ENCODE peak calls at places on chromosomes 16 and 17, in four cellular contexts. One of them, this sample, is unnamed.

GRCh38 chr16:59887856-59888255 is 1153.7 kb upstream of the GOT2 start:
- DNase-seq in HepG2: no peak
- DNase-seq in H1: no peak
- DNase-seq in GM12878: no peak
- DNase-seq in this sample: no peak

GRCh38 chr16:10558305-10558704 is 22.1 kb downstream of the EMP2 start:
- DNase-seq in GM12878: no peak
- DNase-seq in H1: no peak
- DNase-seq in HepG2: no peak
- DNase-seq in this sample: no peak

GRCh38 chr16:74865922-74866598 is 91.4 kb upstream of the FA2H start:
- DNase-seq in GM12878: no peak
- DNase-seq in HepG2: peak; percentile 58
- DNase-seq in H1: peak; percentile 47
- DNase-seq in this sample: no peak

GRCh38 chr17:27506348-27507218 is 50.3 kb downstream of the KSR1 start:
- DNase-seq in HepG2: no peak
- DNase-seq in H1: peak; percentile 72
- DNase-seq in GM12878: peak; percentile 70
- DNase-seq in this sample: no peak

GRCh38 chr16:19735074-19735867 is 17.2 kb downstream of the IQCK start:
- DNase-seq in HepG2: no peak
- DNase-seq in H1: no peak
- DNase-seq in GM12878: no peak
- DNase-seq in this sample: no peak

GRCh38 chr17:72590382-72590781 is 469.6 kb downstream of the SOX9 start:
- DNase-seq in H1: no peak
- DNase-seq in GM12878: no peak
- DNase-seq in HepG2: peak; percentile 19
- DNase-seq in this sample: no peak

GRCh38 chr16:89175280-89176146 is 4.0 kb downstream of the CDH15 start:
- DNase-seq in GM12878: no peak
- DNase-seq in HepG2: no peak
- DNase-seq in H1: no peak
- DNase-seq in this sample: no peak

GRCh38 chr16:28009586-28010373 is 53.7 kb downstream of the GSG1L start:
- DNase-seq in H1: no peak
- DNase-seq in HepG2: no peak
- DNase-seq in GM12878: no peak
- DNase-seq in this sample: no peak

GRCh38 chr17:76820039-76820438 is 48.2 kb upstream of the MGAT5B start:
- DNase-seq in H1: no peak
- DNase-seq in HepG2: no peak
- DNase-seq in GM12878: peak; percentile 13
- DNase-seq in this sample: peak; percentile 42

GRCh38 chr17:67696347-67696746 is 21.4 kb upstream of the NOL11 start:
- DNase-seq in H1: no peak
- DNase-seq in HepG2: no peak
- DNase-seq in GM12878: no peak
- DNase-seq in this sample: no peak

GRCh38 chr16:8173111-8173644 is 417.1 kb downstream of the TMEM114 start:
- DNase-seq in GM12878: peak; percentile 2
- DNase-seq in H1: peak; percentile 72
- DNase-seq in HepG2: peak; percentile 98
- DNase-seq in this sample: peak; percentile 67

GRCh38 chr17:66619196-66619595 is 215.7 kb upstream of the CACNG5 start:
- DNase-seq in HepG2: no peak
- DNase-seq in GM12878: no peak
- DNase-seq in H1: no peak
- DNase-seq in this sample: no peak

GRCh38 chr16:6335072-6335471 is 997.6 kb upstream of the RBFOX1 start:
- DNase-seq in H1: no peak
- DNase-seq in GM12878: no peak
- DNase-seq in HepG2: no peak
- DNase-seq in this sample: peak; percentile 34

GRCh38 chr17:62712011-62712615 is 84.6 kb downstream of the MRC2 start:
- DNase-seq in H1: no peak
- DNase-seq in HepG2: no peak
- DNase-seq in GM12878: no peak
- DNase-seq in this sample: no peak

GRCh38 chr17:28901866-28902818 is 737 bp downstream of the DHRS13 start:
- DNase-seq in HepG2: no peak
- DNase-seq in H1: no peak
- DNase-seq in GM12878: no peak
- DNase-seq in this sample: peak; percentile 83

GRCh38 chr17:75315541-75316243 is 26.5 kb upstream of the SLC25A19 start:
- DNase-seq in H1: no peak
- DNase-seq in HepG2: no peak
- DNase-seq in GM12878: no peak
- DNase-seq in this sample: no peak

GRCh38 chr16:85520853-85521736 is 92.0 kb upstream of the GSE1 start:
- DNase-seq in H1: no peak
- DNase-seq in HepG2: peak; percentile 71
- DNase-seq in GM12878: no peak
- DNase-seq in this sample: no peak

GRCh38 chr17:4059656-4060055 is 83.2 kb downstream of the ZZEF1 start:
- DNase-seq in GM12878: no peak
- DNase-seq in HepG2: no peak
- DNase-seq in H1: no peak
- DNase-seq in this sample: no peak

GRCh38 chr17:74150428-74151025 is 53.0 kb upstream of the RPL38 start:
- DNase-seq in H1: no peak
- DNase-seq in GM12878: no peak
- DNase-seq in HepG2: no peak
- DNase-seq in this sample: no peak

GRCh38 chr17:5297245-5297644 is 15.2 kb downstream of the RABEP1 start:
- DNase-seq in H1: no peak
- DNase-seq in GM12878: no peak
- DNase-seq in HepG2: no peak
- DNase-seq in this sample: no peak

GRCh38 chr16:12171206-12171605 is 194.7 kb downstream of the SNX29 start:
- DNase-seq in HepG2: no peak
- DNase-seq in H1: no peak
- DNase-seq in GM12878: no peak
- DNase-seq in this sample: no peak

GRCh38 chr17:50872710-50873424 is 6.7 kb upstream of the TOB1 start:
- DNase-seq in GM12878: no peak
- DNase-seq in H1: no peak
- DNase-seq in HepG2: no peak
- DNase-seq in this sample: no peak

GRCh38 chr17:76139801-76140660 is 1.0 kb downstream of the FOXJ1 start:
- DNase-seq in GM12878: no peak
- DNase-seq in HepG2: no peak
- DNase-seq in H1: no peak
- DNase-seq in this sample: peak; percentile 74

GRCh38 chr16:13316008-13316407 is 414.6 kb downstream of the SHISA9 start:
- DNase-seq in GM12878: no peak
- DNase-seq in HepG2: no peak
- DNase-seq in H1: no peak
- DNase-seq in this sample: no peak

GRCh38 chr17:67602974-67603373 is 114.8 kb upstream of the NOL11 start:
- DNase-seq in H1: peak; percentile 21
- DNase-seq in GM12878: no peak
- DNase-seq in HepG2: peak; percentile 71
- DNase-seq in this sample: peak; percentile 42

DNA sequence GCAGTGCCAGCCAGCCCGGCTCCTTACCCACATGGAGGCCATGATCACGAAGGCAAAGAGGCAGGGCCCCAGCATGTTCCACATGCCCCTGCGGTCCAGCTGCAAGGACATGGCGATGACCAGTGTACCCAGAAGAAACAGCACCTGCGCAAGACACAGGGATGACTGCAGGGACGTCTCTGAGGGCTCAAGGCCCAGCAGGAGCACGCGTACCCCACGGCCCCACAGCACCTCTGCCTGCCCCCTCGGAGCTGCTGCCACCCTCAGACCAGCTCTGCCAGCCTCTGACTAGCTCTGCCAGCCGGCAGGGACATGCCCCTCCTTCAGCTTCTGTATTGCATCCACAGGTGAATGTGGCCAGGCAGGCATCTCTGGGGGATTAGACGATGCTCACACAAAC is 2.2 kb upstream of the MRPL28 start:
- DNase-seq in H1: no peak
- DNase-seq in HepG2: no peak
- DNase-seq in GM12878: no peak
- DNase-seq in this sample: no peak
- TF ChIP-seq TCF12 in H1: no peak
- TF ChIP-seq TCF12 in HepG2: no peak
- TF ChIP-seq TCF12 in GM12878: no peak
- TF ChIP-seq TCF12 in this sample: no peak

GRCh38 chr17:61458000-61458399 is 5.8 kb downstream of the TBX4 start:
- DNase-seq in GM12878: no peak
- DNase-seq in HepG2: no peak
- DNase-seq in H1: no peak
- DNase-seq in this sample: no peak

GRCh38 chr17:61459968-61460718 is 7.9 kb downstream of the TBX4 start:
- DNase-seq in GM12878: no peak
- DNase-seq in H1: no peak
- DNase-seq in HepG2: no peak
- DNase-seq in this sample: no peak

GRCh38 chr17:61459434-61459809 is 7.2 kb downstream of the TBX4 start:
- DNase-seq in GM12878: no peak
- DNase-seq in H1: no peak
- DNase-seq in HepG2: no peak
- DNase-seq in this sample: no peak

GRCh38 chr17:61457226-61457983 is 5.2 kb downstream of the TBX4 start:
- DNase-seq in GM12878: no peak
- DNase-seq in H1: no peak
- DNase-seq in HepG2: no peak
- DNase-seq in this sample: no peak

DNA sequence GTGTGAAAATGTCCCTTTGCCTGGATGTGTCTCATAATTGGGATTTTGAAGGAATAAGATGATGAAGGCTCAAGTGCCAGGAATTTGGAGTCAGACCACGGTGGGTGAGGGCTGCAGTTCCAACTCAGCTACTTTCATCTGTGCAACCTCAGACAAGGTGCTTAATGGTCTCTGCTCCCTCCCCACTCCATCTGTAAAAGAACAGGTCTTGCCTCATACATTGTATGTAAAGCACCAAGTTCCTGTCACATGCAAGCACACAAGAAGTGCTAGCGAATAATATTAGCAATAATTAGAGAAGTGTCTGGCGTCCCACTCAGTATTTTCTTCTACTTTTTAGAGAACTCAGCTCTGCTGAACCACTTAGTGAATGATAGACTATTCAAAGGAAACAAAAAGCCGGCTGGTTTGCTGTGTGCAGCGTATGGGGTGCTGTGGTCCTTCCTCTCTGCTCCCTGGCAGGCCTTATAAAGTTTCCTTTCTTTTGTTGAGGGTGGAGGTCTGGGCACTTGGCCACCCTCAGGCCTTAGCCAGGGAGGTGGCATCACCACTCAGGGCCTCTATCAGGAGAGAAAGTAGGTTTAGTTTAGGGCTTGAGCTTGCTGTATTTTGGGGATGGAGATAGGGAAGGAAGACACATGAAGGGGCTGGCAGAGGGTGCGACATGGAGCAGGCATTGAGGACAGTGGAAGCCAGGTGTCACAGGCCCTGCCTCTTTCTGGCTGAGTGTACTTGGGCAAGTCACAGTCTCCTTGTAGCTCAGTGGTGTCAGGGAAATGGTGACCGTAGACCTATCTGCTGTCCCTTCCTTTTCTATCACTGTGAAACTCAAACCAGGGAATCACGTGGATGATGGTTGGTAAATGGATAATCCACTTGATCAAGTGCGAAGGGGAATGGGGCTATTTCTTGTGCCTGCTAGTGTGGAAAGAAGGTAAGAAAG is 6.5 kb downstream of the TBX4 start:
- DNase-seq in HepG2: no peak
- DNase-seq in GM12878: no peak
- DNase-seq in H1: no peak
- DNase-seq in this sample: no peak
- H3K27me3 ChIP-seq in HepG2: no peaks in the 10 kb centered on the region
- H3K27me3 ChIP-seq in GM12878: peaks cover 33% of the 10 kb centered on the region
- H3K27me3 ChIP-seq in H1: peaks cover 99% of the 10 kb centered on the region
- H3K27me3 ChIP-seq in this sample: no peaks in the 10 kb centered on the region

DNA sequence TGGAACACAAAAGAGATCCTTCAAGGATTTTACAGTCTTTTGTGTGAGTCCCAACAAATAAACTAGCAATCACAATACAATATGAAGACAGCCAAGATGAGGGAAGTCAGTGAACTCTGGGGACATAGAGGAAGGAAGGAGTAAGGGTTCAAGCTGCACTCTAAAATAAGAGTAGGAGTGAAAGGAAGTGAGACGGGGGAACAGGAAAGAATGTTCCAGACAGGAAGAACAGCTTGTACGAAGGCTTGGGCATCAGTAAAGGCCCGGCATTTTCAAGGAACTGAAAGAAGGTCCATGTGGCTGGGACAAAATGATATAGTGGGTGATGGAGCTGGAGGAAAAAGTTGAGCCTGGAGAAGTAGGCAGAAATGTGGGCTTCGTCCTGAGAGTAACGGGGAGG is 4.5 kb downstream of the CCL17 start:
- DNase-seq in H1: no peak
- DNase-seq in GM12878: no peak
- DNase-seq in HepG2: no peak
- DNase-seq in this sample: no peak
- TF ChIP-seq TCF12 in H1: no peak
- TF ChIP-seq TCF12 in GM12878: no peak
- TF ChIP-seq TCF12 in HepG2: no peak
- TF ChIP-seq TCF12 in this sample: no peak

GRCh38 chr16:51154271-51155171 is 3.5 kb upstream of the SALL1 start:
- DNase-seq in GM12878: no peak
- DNase-seq in HepG2: no peak
- DNase-seq in H1: no peak
- DNase-seq in this sample: peak; percentile 33

GRCh38 chr16:51151951-51152663 is 1.0 kb upstream of the SALL1 start:
- DNase-seq in H1: peak; percentile 77
- DNase-seq in HepG2: peak; percentile 79
- DNase-seq in GM12878: no peak
- DNase-seq in this sample: peak; percentile 74

GRCh38 chr16:51155199-51155607 is 4.1 kb upstream of the SALL1 start:
- DNase-seq in H1: no peak
- DNase-seq in HepG2: no peak
- DNase-seq in GM12878: no peak
- DNase-seq in this sample: peak; percentile 24

GRCh38 chr16:51152691-51153261 is 1.7 kb upstream of the SALL1 start:
- DNase-seq in GM12878: no peak
- DNase-seq in H1: no peak
- DNase-seq in HepG2: no peak
- DNase-seq in this sample: peak; percentile 42

DNA sequence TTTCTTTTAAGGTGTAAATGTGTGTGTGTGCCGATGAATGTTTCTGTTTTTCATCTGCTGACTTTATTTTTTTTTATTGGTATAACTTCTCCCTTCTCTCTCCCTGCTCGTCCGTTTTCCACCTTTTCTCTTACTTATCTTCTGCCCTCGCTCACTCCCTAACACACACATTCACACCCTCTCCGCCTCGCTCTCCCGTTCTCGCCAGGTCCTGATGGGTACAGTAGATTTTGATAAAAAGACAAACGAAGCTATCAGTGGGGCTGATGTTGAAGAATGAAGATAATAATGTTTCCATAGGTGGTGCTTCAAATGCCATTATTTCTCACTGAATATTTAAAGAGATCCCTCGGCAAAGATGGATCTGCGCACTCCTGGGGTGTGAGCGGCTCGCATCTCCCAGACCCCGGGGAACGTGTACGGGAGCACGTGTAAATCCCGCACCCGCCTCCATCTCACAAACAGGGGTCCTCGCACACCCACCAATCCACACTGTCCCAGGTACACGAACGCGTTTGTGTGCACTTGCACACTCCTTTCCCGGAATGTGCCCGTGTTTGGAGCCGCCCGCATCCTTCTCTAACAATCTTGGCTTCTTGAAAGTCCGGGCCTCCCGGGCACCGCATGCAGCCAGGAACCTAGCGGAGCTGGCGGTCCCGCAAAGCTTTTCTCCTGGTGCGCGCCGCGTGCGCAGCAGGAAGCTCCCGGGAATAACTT is 2.4 kb upstream of the SALL1 start:
- DNase-seq in H1: no peak
- DNase-seq in HepG2: no peak
- DNase-seq in GM12878: no peak
- DNase-seq in this sample: peak; percentile 35
- H3K27me3 ChIP-seq in H1: peaks cover 9% of the 10 kb centered on the region
- H3K27me3 ChIP-seq in HepG2: peaks cover 6% of the 10 kb centered on the region
- H3K27me3 ChIP-seq in GM12878: peaks cover 3% of the 10 kb centered on the region
- H3K27me3 ChIP-seq in this sample: peaks cover 84% of the 10 kb centered on the region

This sample was measured in SK-N-SH.